ENCODE peak calls at places on chromosomes 2 and 18, in four cellular contexts. One of them, this sample, is unnamed. For H3K36me3, the result is how much of the 10 kb centered on the place peaks cover.

GRCh38 chr2:127121776-127122176 is 14.8 kb upstream of the BIN1 start:
- DNase-seq in naive thymus-derived CD4-positive, alpha-beta T cell: no peak
- DNase-seq in neuronal stem cell: no peak
- DNase-seq in prostate gland: no peak
- DNase-seq in this sample: no peak

GRCh38 chr18:58844871-58845270 is 19.8 kb upstream of the ZNF532 start:
- DNase-seq in naive thymus-derived CD4-positive, alpha-beta T cell: no peak
- DNase-seq in neuronal stem cell: no peak
- DNase-seq in prostate gland: no peak
- DNase-seq in this sample: no peak

GRCh38 chr2:109128466-109129355 is at the start of gene SH3RF3:
- DNase-seq in naive thymus-derived CD4-positive, alpha-beta T cell: peak
- DNase-seq in neuronal stem cell: peak
- DNase-seq in prostate gland: peak
- DNase-seq in this sample: no peak

GRCh38 chr18:58666176-58666575 is 5.1 kb upstream of the MALT1 start:
- DNase-seq in naive thymus-derived CD4-positive, alpha-beta T cell: no peak
- DNase-seq in neuronal stem cell: no peak
- DNase-seq in prostate gland: no peak
- DNase-seq in this sample: no peak

GRCh38 chr2:71976685-71977084 is 171.0 kb downstream of the CYP26B1 start:
- DNase-seq in naive thymus-derived CD4-positive, alpha-beta T cell: no peak
- DNase-seq in neuronal stem cell: no peak
- DNase-seq in prostate gland: no peak
- DNase-seq in this sample: no peak

GRCh38 chr2:240558229-240558885 is 569 bp upstream of the ANKMY1 start:
- DNase-seq in naive thymus-derived CD4-positive, alpha-beta T cell: peak
- DNase-seq in neuronal stem cell: no peak
- DNase-seq in prostate gland: no peak
- DNase-seq in this sample: no peak

GRCh38 chr2:230761704-230762103 is 49.1 kb downstream of the CAB39 start:
- DNase-seq in naive thymus-derived CD4-positive, alpha-beta T cell: no peak
- DNase-seq in neuronal stem cell: no peak
- DNase-seq in prostate gland: no peak
- DNase-seq in this sample: no peak

GRCh38 chr2:134178109-134178877 is 75.6 kb upstream of the MGAT5 start:
- DNase-seq in naive thymus-derived CD4-positive, alpha-beta T cell: no peak
- DNase-seq in neuronal stem cell: no peak
- DNase-seq in prostate gland: no peak
- DNase-seq in this sample: no peak

GRCh38 chr2:187640926-187641510 is 86.8 kb upstream of the TFPI start:
- DNase-seq in naive thymus-derived CD4-positive, alpha-beta T cell: no peak
- DNase-seq in neuronal stem cell: no peak
- DNase-seq in prostate gland: no peak
- DNase-seq in this sample: no peak

GRCh38 chr2:118120001-118120400 is 31.7 kb downstream of the INSIG2 start:
- DNase-seq in naive thymus-derived CD4-positive, alpha-beta T cell: no peak
- DNase-seq in neuronal stem cell: no peak
- DNase-seq in prostate gland: no peak
- DNase-seq in this sample: no peak

GRCh38 chr2:130728549-130729310 is at the start of gene GPR148:
- DNase-seq in naive thymus-derived CD4-positive, alpha-beta T cell: no peak
- DNase-seq in neuronal stem cell: no peak
- DNase-seq in prostate gland: no peak
- DNase-seq in this sample: no peak

GRCh38 chr2:144703852-144704324 is 184.0 kb upstream of the ZEB2 start:
- DNase-seq in naive thymus-derived CD4-positive, alpha-beta T cell: no peak
- DNase-seq in neuronal stem cell: no peak
- DNase-seq in prostate gland: no peak
- DNase-seq in this sample: no peak

GRCh38 chr2:202149155-202149762 is 76.2 kb downstream of the KIAA2012 start:
- DNase-seq in naive thymus-derived CD4-positive, alpha-beta T cell: no peak
- DNase-seq in neuronal stem cell: peak
- DNase-seq in prostate gland: peak
- DNase-seq in this sample: no peak

GRCh38 chr2:239025951-239026461 is 178.1 kb downstream of the TWIST2 start:
- DNase-seq in naive thymus-derived CD4-positive, alpha-beta T cell: no peak
- DNase-seq in neuronal stem cell: no peak
- DNase-seq in prostate gland: no peak
- DNase-seq in this sample: no peak

GRCh38 chr2:102436284-102436683 is 13.3 kb downstream of the IL18RAP start:
- DNase-seq in naive thymus-derived CD4-positive, alpha-beta T cell: peak
- DNase-seq in neuronal stem cell: no peak
- DNase-seq in prostate gland: no peak
- DNase-seq in this sample: no peak

GRCh38 chr2:232622563-232622962 is 10.8 kb upstream of the EFHD1 start:
- DNase-seq in naive thymus-derived CD4-positive, alpha-beta T cell: no peak
- DNase-seq in neuronal stem cell: no peak
- DNase-seq in prostate gland: no peak
- DNase-seq in this sample: no peak

GRCh38 chr18:58280159-58280540 is 236.1 kb downstream of the NEDD4L start:
- DNase-seq in naive thymus-derived CD4-positive, alpha-beta T cell: no peak
- DNase-seq in neuronal stem cell: no peak
- DNase-seq in prostate gland: no peak
- DNase-seq in this sample: no peak

GRCh38 chr18:64116806-64117205 is 32.1 kb downstream of the LINC00305 start:
- DNase-seq in naive thymus-derived CD4-positive, alpha-beta T cell: no peak
- DNase-seq in neuronal stem cell: no peak
- DNase-seq in prostate gland: no peak
- DNase-seq in this sample: no peak
- H3K27ac ChIP-seq in naive thymus-derived CD4-positive, alpha-beta T cell: no peak
- H3K27ac ChIP-seq in neuronal stem cell: no peak
- H3K27ac ChIP-seq in prostate gland: no peak
- H3K27ac ChIP-seq in this sample: no peak

GRCh38 chr2:121501554-121501953 is 29.1 kb upstream of the RNU4ATAC start:
- DNase-seq in naive thymus-derived CD4-positive, alpha-beta T cell: no peak
- DNase-seq in neuronal stem cell: no peak
- DNase-seq in prostate gland: no peak
- DNase-seq in this sample: no peak
- H3K36me3 ChIP-seq in naive thymus-derived CD4-positive, alpha-beta T cell: under half
- H3K36me3 ChIP-seq in neuronal stem cell: under half
- H3K36me3 ChIP-seq in prostate gland: under half
- H3K36me3 ChIP-seq in this sample: under half

GRCh38 chr2:42927334-42928160 is 135.2 kb upstream of the HAAO start:
- DNase-seq in naive thymus-derived CD4-positive, alpha-beta T cell: no peak
- DNase-seq in neuronal stem cell: no peak
- DNase-seq in prostate gland: no peak
- DNase-seq in this sample: no peak

GRCh38 chr2:42923632-42924425 is 131.4 kb upstream of the HAAO start:
- DNase-seq in naive thymus-derived CD4-positive, alpha-beta T cell: no peak
- DNase-seq in neuronal stem cell: no peak
- DNase-seq in prostate gland: no peak
- DNase-seq in this sample: peak

GRCh38 chr2:42926438-42927333 is 134.3 kb upstream of the HAAO start:
- DNase-seq in naive thymus-derived CD4-positive, alpha-beta T cell: no peak
- DNase-seq in neuronal stem cell: no peak
- DNase-seq in prostate gland: no peak
- DNase-seq in this sample: no peak

GRCh38 chr2:42924436-42924897 is 132.1 kb upstream of the HAAO start:
- DNase-seq in naive thymus-derived CD4-positive, alpha-beta T cell: no peak
- DNase-seq in neuronal stem cell: no peak
- DNase-seq in prostate gland: no peak
- DNase-seq in this sample: no peak

GRCh38 chr2:42925742-42926437 is 133.5 kb upstream of the HAAO start:
- DNase-seq in naive thymus-derived CD4-positive, alpha-beta T cell: no peak
- DNase-seq in neuronal stem cell: no peak
- DNase-seq in prostate gland: peak
- DNase-seq in this sample: no peak
- H3K27ac ChIP-seq in naive thymus-derived CD4-positive, alpha-beta T cell: no peak
- H3K27ac ChIP-seq in neuronal stem cell: peak
- H3K27ac ChIP-seq in prostate gland: peak
- H3K27ac ChIP-seq in this sample: no peak

GRCh38 chr2:196131949-196132925 is 39.1 kb downstream of the STK17B start:
- DNase-seq in naive thymus-derived CD4-positive, alpha-beta T cell: no peak
- DNase-seq in neuronal stem cell: no peak
- DNase-seq in prostate gland: no peak
- DNase-seq in this sample: no peak
- H3K36me3 ChIP-seq in naive thymus-derived CD4-positive, alpha-beta T cell: under half
- H3K36me3 ChIP-seq in neuronal stem cell: under half
- H3K36me3 ChIP-seq in prostate gland: under half
- H3K36me3 ChIP-seq in this sample: under half

GRCh38 chr2:15594291-15595256 is 2.9 kb downstream of the DDX1 start:
- DNase-seq in naive thymus-derived CD4-positive, alpha-beta T cell: no peak
- DNase-seq in neuronal stem cell: no peak
- DNase-seq in prostate gland: no peak
- DNase-seq in this sample: no peak

GRCh38 chr2:15593327-15593705 is 1.6 kb downstream of the DDX1 start:
- DNase-seq in naive thymus-derived CD4-positive, alpha-beta T cell: no peak
- DNase-seq in neuronal stem cell: no peak
- DNase-seq in prostate gland: no peak
- DNase-seq in this sample: no peak

GRCh38 chr2:15591692-15592463 is at the start of gene DDX1:
- DNase-seq in naive thymus-derived CD4-positive, alpha-beta T cell: peak
- DNase-seq in neuronal stem cell: peak
- DNase-seq in prostate gland: peak
- DNase-seq in this sample: no peak

GRCh38 chr2:15588329-15588919 is 3.2 kb upstream of the DDX1 start:
- DNase-seq in naive thymus-derived CD4-positive, alpha-beta T cell: no peak
- DNase-seq in neuronal stem cell: peak
- DNase-seq in prostate gland: peak
- DNase-seq in this sample: no peak

GRCh38 chr2:15591373-15591691 is 336 bp upstream of the DDX1 start:
- DNase-seq in naive thymus-derived CD4-positive, alpha-beta T cell: no peak
- DNase-seq in neuronal stem cell: no peak
- DNase-seq in prostate gland: no peak
- DNase-seq in this sample: no peak
- H3K27ac ChIP-seq in naive thymus-derived CD4-positive, alpha-beta T cell: peak
- H3K27ac ChIP-seq in neuronal stem cell: no peak
- H3K27ac ChIP-seq in prostate gland: peak
- H3K27ac ChIP-seq in this sample: peak

GRCh38 chr2:100395532-100396350 is 21.7 kb downstream of the CHST10 start:
- DNase-seq in naive thymus-derived CD4-positive, alpha-beta T cell: no peak
- DNase-seq in neuronal stem cell: no peak
- DNase-seq in prostate gland: no peak
- DNase-seq in this sample: no peak

GRCh38 chr2:100396483-100396882 is 21.0 kb downstream of the CHST10 start:
- DNase-seq in naive thymus-derived CD4-positive, alpha-beta T cell: no peak
- DNase-seq in neuronal stem cell: no peak
- DNase-seq in prostate gland: no peak
- DNase-seq in this sample: no peak

GRCh38 chr2:100399714-100400113 is 17.8 kb downstream of the CHST10 start:
- DNase-seq in naive thymus-derived CD4-positive, alpha-beta T cell: no peak
- DNase-seq in neuronal stem cell: no peak
- DNase-seq in prostate gland: no peak
- DNase-seq in this sample: no peak

GRCh38 chr2:100397976-100398375 is 19.5 kb downstream of the CHST10 start:
- DNase-seq in naive thymus-derived CD4-positive, alpha-beta T cell: no peak
- DNase-seq in neuronal stem cell: no peak
- DNase-seq in prostate gland: no peak
- DNase-seq in this sample: no peak

GRCh38 chr2:100397117-100397860 is 20.2 kb downstream of the CHST10 start:
- DNase-seq in naive thymus-derived CD4-positive, alpha-beta T cell: no peak
- DNase-seq in neuronal stem cell: no peak
- DNase-seq in prostate gland: no peak
- DNase-seq in this sample: no peak
- H3K36me3 ChIP-seq in naive thymus-derived CD4-positive, alpha-beta T cell: under half
- H3K36me3 ChIP-seq in neuronal stem cell: under half
- H3K36me3 ChIP-seq in prostate gland: under half
- H3K36me3 ChIP-seq in this sample: under half

DNA sequence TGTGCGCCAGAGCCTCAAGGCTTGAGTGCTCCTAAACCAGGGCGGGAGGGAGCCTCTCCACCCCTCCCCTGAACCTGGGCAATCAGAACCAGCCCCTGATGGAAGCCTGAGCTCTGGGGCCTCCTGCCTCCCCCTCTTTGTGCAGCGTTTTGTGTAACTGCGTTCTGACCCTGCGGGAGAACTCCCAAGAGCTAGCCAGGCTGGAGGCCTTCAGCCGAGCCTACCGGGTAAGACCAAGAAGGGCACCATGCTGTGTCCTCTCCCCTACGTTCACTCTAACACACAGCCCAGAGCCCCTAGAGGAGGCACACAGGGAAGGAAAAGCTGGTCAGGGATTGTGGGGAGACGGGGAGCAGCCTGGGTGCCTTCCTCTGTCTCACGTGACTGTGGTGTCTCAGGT is 108.0 kb downstream of the PLB1 start:
- DNase-seq in naive thymus-derived CD4-positive, alpha-beta T cell: no peak
- DNase-seq in neuronal stem cell: no peak
- DNase-seq in prostate gland: no peak
- DNase-seq in this sample: no peak
- H3K27ac ChIP-seq in naive thymus-derived CD4-positive, alpha-beta T cell: no peak
- H3K27ac ChIP-seq in neuronal stem cell: no peak
- H3K27ac ChIP-seq in prostate gland: peak
- H3K27ac ChIP-seq in this sample: no peak